ENCODE peak calls at places on chromosomes 13 and 19, in seven cellular contexts. U is neuronal stem cell, H is mesendoderm, Q is mesenchymal stem cell, P is H9, S is IMR-90, D is trophoblast cell. O is an unnamed sample.

GRCh38 chr19:13987101-13987890 is 18.8 kb downstream of the RFX1 start:
- DNase-seq in U (no peak), H (no peak), Q (no peak), P (no peak), S (no peak), D (no peak), O (no peak)

GRCh38 chr13:112722433-112723250 is 32.8 kb downstream of the ATP11A start:
- DNase-seq in U (no peak), H (peak), Q (peak), P (no peak), S (peak), D (peak), O (no peak)

GRCh38 chr19:49067554-49067953 is 2.9 kb upstream of the NTF4 start:
- DNase-seq in U (no peak), H (no peak), Q (no peak), P (no peak), S (no peak), D (no peak), O (no peak)

GRCh38 chr19:33434886-33435705 is 61.6 kb downstream of the CEBPG start:
- DNase-seq in U (no peak), H (peak), Q (peak), P (no peak), S (peak), D (no peak), O (no peak)

GRCh38 chr19:36436531-36436930 is 18.1 kb upstream of the ZFP82 start:
- DNase-seq in U (no peak), H (peak), Q (no peak), P (no peak), S (no peak), D (peak), O (no peak)

GRCh38 chr19:34998777-34999497 is 1.2 kb upstream of the GRAMD1A start:
- DNase-seq in U (no peak), H (no peak), Q (no peak), P (peak), S (no peak), D (no peak), O (peak)

GRCh38 chr19:48487944-48488343 is 18.8 kb downstream of the CYTH2 start:
- DNase-seq in U (no peak), H (no peak), Q (peak), P (no peak), S (peak), D (peak), O (no peak)

GRCh38 chr19:47615714-47616113 is 6.8 kb downstream of the BICRA start:
- DNase-seq in U (no peak), H (no peak), Q (no peak), P (no peak), S (no peak), D (no peak), O (no peak)

GRCh38 chr19:45179063-45179847 is 671 bp downstream of the BLOC1S3 start:
- DNase-seq in U (no peak), H (no peak), Q (peak), P (no peak), S (peak), D (peak), O (no peak)

GRCh38 chr13:51997641-51998330 is 13.5 kb downstream of the ATP7B start:
- DNase-seq in U (no peak), H (peak), Q (no peak), P (peak), S (no peak), D (peak), O (no peak)

GRCh38 chr13:59834801-59835200 is 328.9 kb downstream of the DIAPH3 start:
- DNase-seq in U (no peak), H (no peak), Q (peak), P (no peak), S (peak), D (no peak), O (no peak)

GRCh38 chr13:73702419-73703071 is 431.7 kb downstream of the KLF12 start:
- DNase-seq in U (no peak), H (peak), Q (no peak), P (no peak), S (no peak), D (peak), O (no peak)

GRCh38 chr13:48304132-48304876 is 753 bp downstream of the RB1 start:
- DNase-seq in U (peak), H (no peak), Q (peak), P (no peak), S (peak), D (peak), O (no peak)

GRCh38 chr13:40505196-40505595 is 161.2 kb downstream of the FOXO1 start:
- DNase-seq in U (no peak), H (no peak), Q (no peak), P (no peak), S (no peak), D (no peak), O (no peak)

GRCh38 chr13:40506592-40507446 is 159.6 kb downstream of the FOXO1 start:
- DNase-seq in U (no peak), H (no peak), Q (no peak), P (no peak), S (no peak), D (no peak), O (no peak)

GRCh38 chr13:40508767-40509342 is 157.6 kb downstream of the FOXO1 start:
- DNase-seq in U (no peak), H (no peak), Q (no peak), P (no peak), S (no peak), D (no peak), O (no peak)

GRCh38 chr13:40508112-40508511 is 158.3 kb downstream of the FOXO1 start:
- DNase-seq in U (no peak), H (no peak), Q (peak), P (no peak), S (no peak), D (no peak), O (no peak)

GRCh38 chr13:40509876-40510275 is 156.6 kb downstream of the FOXO1 start:
- DNase-seq in U (no peak), H (no peak), Q (no peak), P (no peak), S (no peak), D (no peak), O (no peak)
- H2BK5ac ChIP-seq in U (no peak), H (no peak), Q (no peak), P (no peak), S (no peak), D (no peak), O (no peak)

DNA sequence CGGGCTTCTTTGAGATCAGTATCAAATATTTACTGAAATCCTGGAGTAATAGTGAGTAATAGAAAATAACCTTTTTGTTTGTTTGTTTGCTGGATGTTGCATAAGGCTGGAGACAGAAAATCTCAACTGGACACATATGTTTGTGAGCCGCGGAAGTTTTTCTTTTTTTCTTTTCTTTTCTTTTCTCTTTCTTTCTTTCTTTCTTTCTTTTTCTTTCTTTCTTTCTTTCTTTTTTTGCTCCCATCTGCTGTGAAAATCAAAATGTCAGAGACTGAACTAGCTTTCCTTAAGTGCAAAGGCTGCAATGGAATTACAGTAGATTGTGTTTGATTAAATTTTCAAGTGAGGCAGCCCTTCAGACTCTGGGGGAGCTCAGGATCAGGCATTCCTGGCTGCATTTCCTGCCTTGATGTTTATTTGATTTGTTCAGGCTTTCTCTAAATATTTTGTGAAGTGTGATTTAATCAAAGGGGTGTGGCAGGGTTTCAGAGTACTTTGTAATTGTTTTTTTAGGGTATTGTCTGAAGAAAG is 306 bp downstream of the FRY start:
- DNase-seq in U (no peak), H (peak), Q (no peak), P (no peak), S (no peak), D (no peak), O (no peak)
- H2BK5ac ChIP-seq in U (no peak), H (no peak), Q (no peak), P (no peak), S (no peak), D (no peak), O (no peak)

DNA sequence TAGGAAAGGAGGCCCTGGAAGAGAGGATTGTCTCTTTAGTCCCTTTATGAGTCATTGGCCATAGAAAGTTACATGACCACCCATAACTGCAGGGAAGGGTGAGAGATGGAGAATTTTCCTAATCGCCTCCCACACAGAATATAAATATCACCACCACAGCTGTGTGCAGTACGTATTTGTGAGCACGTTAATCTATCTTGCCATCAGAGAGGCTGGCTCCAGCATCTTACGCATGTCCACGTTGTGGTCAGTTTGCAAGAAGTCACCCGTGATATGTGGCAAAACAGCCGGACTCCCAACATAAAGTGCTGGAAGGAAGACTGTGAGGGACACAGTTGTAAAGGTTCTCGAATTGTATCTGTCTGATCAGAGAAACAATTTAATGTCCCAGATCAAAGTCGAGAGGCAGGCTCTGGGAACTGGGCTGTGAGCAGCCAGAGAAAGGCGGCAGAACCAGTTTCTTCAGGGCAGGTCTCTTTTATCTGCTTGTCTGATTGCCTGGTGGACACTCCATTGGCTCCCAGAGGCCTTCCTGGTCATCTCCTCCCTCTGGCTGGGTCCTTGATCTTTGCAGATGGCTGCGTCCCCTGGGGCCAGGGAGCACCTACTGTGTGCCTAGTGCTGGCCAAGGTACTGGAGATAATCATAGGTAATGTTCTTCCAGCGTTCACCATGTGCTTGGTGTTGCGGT is 74.9 kb downstream of the SIPA1L3 start:
- DNase-seq in U (no peak), H (no peak), Q (peak), P (no peak), S (peak), D (peak), O (no peak)
- H2BK5ac ChIP-seq in U (no peak), H (no peak), Q (no peak), P (no peak), S (peak), D (no peak), O (peak)

GRCh38 chr19:16521715-16522289 is 20.4 kb downstream of the CHERP start:
- DNase-seq in U (no peak), H (no peak), Q (no peak), P (no peak), S (no peak), D (no peak), O (no peak)
- H2BK5ac ChIP-seq in U (no peak), H (no peak), Q (no peak), P (no peak), S (no peak), D (no peak), O (no peak)

GRCh38 chr13:80204642-80205041 is 136.3 kb downstream of the SPRY2 start:
- DNase-seq in U (no peak), H (no peak), Q (no peak), P (no peak), S (peak), D (no peak), O (no peak)
- H2BK5ac ChIP-seq in U (no peak), H (no peak), Q (no peak), P (no peak), S (no peak), D (no peak), O (no peak)

DNA sequence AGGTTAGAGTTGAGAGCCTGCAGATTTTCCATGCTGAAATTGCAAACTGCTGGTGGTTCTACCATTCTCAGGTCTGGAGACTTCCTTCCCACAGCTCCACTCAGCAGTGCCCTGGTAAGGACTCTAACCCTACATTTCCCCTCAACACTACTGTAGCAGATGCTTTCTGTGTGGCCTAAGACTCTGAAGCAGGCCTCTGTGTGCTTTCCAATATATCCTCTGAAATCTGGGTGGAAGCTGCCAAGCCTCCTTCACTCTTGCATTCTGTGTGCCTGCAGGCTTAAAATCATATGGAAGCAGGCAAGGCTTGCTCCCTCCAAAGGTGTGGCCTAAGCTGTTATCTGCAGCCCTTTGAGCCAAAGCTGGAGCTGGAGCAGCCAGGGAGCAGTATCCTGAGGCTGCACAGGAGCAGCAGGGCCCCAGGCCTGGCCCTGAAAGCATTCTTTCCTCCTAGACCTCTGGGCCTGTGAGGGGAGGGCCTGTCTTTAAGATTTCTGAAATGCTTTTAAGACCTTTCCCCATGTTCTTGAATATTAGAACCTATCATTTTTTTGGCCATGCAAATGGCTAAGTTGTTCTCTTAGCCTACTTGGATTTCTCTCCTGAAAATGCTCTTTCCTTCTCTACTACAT is 134.1 kb upstream of the TSHZ3 start:
- DNase-seq in U (no peak), H (no peak), Q (no peak), P (no peak), S (no peak), D (no peak), O (no peak)
- H2BK5ac ChIP-seq in U (no peak), H (no peak), Q (no peak), P (no peak), S (no peak), D (no peak), O (no peak)

DNA sequence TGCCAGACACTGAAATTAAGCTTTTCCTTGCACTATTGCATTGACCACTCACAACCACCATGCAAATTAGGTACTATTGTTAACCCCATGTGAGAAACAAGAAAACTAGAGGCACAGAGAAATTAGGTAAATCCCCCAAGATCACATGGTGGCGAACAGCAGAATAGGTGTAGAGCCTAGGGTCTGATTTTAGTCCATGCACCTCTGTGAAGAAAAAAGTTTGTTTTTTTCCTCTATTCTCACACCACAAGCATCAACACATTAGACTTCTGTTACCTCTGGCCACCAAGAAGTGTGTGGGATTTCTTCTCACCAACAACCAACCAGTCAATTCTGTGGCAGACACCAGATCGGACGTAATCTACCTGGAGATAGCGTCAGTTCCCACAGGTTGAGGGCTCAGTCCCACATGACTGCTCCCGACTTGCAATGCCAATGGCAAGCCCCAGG is 391.9 kb downstream of the COG6 start:
- DNase-seq in U (no peak), H (no peak), Q (no peak), P (no peak), S (no peak), D (no peak), O (no peak)
- H2BK5ac ChIP-seq in U (no peak), H (no peak), Q (no peak), P (no peak), S (no peak), D (no peak), O (no peak)

GRCh38 chr19:2560369-2560768 is 84.4 kb downstream of the GADD45B start:
- DNase-seq in U (no peak), H (no peak), Q (no peak), P (no peak), S (no peak), D (no peak), O (no peak)
- H2BK5ac ChIP-seq in U (no peak), H (no peak), Q (no peak), P (no peak), S (no peak), D (no peak), O (no peak)

GRCh38 chr13:54133721-54134120 is 1105.1 kb downstream of the OLFM4 start:
- DNase-seq in U (no peak), H (no peak), Q (no peak), P (no peak), S (no peak), D (no peak), O (no peak)
- H2BK5ac ChIP-seq in U (no peak), H (peak), Q (no peak), P (no peak), S (no peak), D (no peak), O (peak)

DNA sequence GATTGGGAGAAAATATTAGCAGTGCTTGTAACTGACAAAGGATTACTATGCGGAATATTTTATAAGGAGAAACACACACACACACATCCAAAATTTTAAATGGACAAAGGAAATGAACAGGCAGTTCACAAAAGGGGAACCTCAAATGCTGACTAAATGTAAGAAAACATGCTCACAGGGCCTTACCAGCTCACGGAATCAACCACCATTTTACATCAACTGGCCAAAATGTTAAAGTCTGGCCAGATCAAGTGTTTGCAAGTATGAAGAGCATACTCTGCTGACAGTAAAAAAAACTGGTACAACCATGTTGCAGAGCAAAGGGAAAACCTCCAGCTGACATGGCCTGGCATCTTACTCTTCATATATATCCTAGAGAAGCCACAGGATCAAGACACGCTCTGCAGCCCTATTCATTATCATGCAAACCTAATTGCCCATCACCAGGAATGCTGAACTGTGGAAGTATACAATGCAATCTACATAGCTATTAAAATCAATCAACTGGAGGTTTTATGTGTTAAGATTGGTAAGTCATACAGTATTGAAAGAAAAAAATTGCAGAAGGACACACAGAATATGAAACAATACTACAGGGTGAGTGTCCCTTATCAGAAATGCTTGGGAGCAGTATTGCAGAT is 124.4 kb downstream of the RNF17 start:
- DNase-seq in U (no peak), H (no peak), Q (no peak), P (no peak), S (no peak), D (no peak), O (no peak)
- H2BK5ac ChIP-seq in U (no peak), H (no peak), Q (no peak), P (no peak), S (no peak), D (no peak), O (no peak)

O was measured in H1.